ENCODE peak calls at places on chromosomes 11 and 22, in six cellular contexts. One of them, this sample, is unnamed.

GRCh38 chr22:19412934-19413333 is 18.6 kb downstream of the HIRA start:
- DNase-seq in midbrain: no peak
- DNase-seq in stimulated activated CD8-positive, alpha-beta memory T cell treated with anti-CD3 and anti-CD28 coated beads, Interleukin-2, amount 100 ng/mL, for 48 hours: no peak
- DNase-seq in left ventricle myocardium inferior: no peak
- DNase-seq in activated naive CD4-positive, alpha-beta T cell treated with Interleukin-2 at 50 U/mL for 16 hours: no peak
- DNase-seq in NCI-H2081: no peak
- DNase-seq in this sample: no peak

GRCh38 chr11:65887026-65887722 is 1.1 kb downstream of the FIBP start:
- DNase-seq in midbrain: no peak
- DNase-seq in stimulated activated CD8-positive, alpha-beta memory T cell treated with anti-CD3 and anti-CD28 coated beads, Interleukin-2, amount 100 ng/mL, for 48 hours: no peak
- DNase-seq in left ventricle myocardium inferior: no peak
- DNase-seq in activated naive CD4-positive, alpha-beta T cell treated with Interleukin-2 at 50 U/mL for 16 hours: no peak
- DNase-seq in NCI-H2081: no peak
- DNase-seq in this sample: no peak

GRCh38 chr11:2928605-2929510 is at the start of gene PHLDA2:
- DNase-seq in midbrain: no peak
- DNase-seq in stimulated activated CD8-positive, alpha-beta memory T cell treated with anti-CD3 and anti-CD28 coated beads, Interleukin-2, amount 100 ng/mL, for 48 hours: peak
- DNase-seq in left ventricle myocardium inferior: peak
- DNase-seq in activated naive CD4-positive, alpha-beta T cell treated with Interleukin-2 at 50 U/mL for 16 hours: peak
- DNase-seq in NCI-H2081: no peak
- DNase-seq in this sample: peak

GRCh38 chr11:107999759-108000455 is 8.8 kb upstream of the CUL5 start:
- DNase-seq in midbrain: no peak
- DNase-seq in stimulated activated CD8-positive, alpha-beta memory T cell treated with anti-CD3 and anti-CD28 coated beads, Interleukin-2, amount 100 ng/mL, for 48 hours: peak
- DNase-seq in left ventricle myocardium inferior: no peak
- DNase-seq in activated naive CD4-positive, alpha-beta T cell treated with Interleukin-2 at 50 U/mL for 16 hours: peak
- DNase-seq in NCI-H2081: peak
- DNase-seq in this sample: no peak

GRCh38 chr22:45422237-45422983 is 8.9 kb downstream of the RIBC2 start:
- DNase-seq in midbrain: no peak
- DNase-seq in stimulated activated CD8-positive, alpha-beta memory T cell treated with anti-CD3 and anti-CD28 coated beads, Interleukin-2, amount 100 ng/mL, for 48 hours: no peak
- DNase-seq in left ventricle myocardium inferior: no peak
- DNase-seq in activated naive CD4-positive, alpha-beta T cell treated with Interleukin-2 at 50 U/mL for 16 hours: no peak
- DNase-seq in NCI-H2081: no peak
- DNase-seq in this sample: no peak

GRCh38 chr22:44214187-44214586 is 33.5 kb downstream of the PARVG start:
- DNase-seq in midbrain: no peak
- DNase-seq in stimulated activated CD8-positive, alpha-beta memory T cell treated with anti-CD3 and anti-CD28 coated beads, Interleukin-2, amount 100 ng/mL, for 48 hours: no peak
- DNase-seq in left ventricle myocardium inferior: no peak
- DNase-seq in activated naive CD4-positive, alpha-beta T cell treated with Interleukin-2 at 50 U/mL for 16 hours: no peak
- DNase-seq in NCI-H2081: no peak
- DNase-seq in this sample: no peak

GRCh38 chr11:19071255-19071654 is 10.7 kb upstream of the MRGPRX2 start:
- DNase-seq in midbrain: peak
- DNase-seq in stimulated activated CD8-positive, alpha-beta memory T cell treated with anti-CD3 and anti-CD28 coated beads, Interleukin-2, amount 100 ng/mL, for 48 hours: peak
- DNase-seq in left ventricle myocardium inferior: peak
- DNase-seq in activated naive CD4-positive, alpha-beta T cell treated with Interleukin-2 at 50 U/mL for 16 hours: peak
- DNase-seq in NCI-H2081: peak
- DNase-seq in this sample: peak

GRCh38 chr22:42368379-42369249 is 63.6 kb downstream of the NFAM1 start:
- DNase-seq in midbrain: no peak
- DNase-seq in stimulated activated CD8-positive, alpha-beta memory T cell treated with anti-CD3 and anti-CD28 coated beads, Interleukin-2, amount 100 ng/mL, for 48 hours: no peak
- DNase-seq in left ventricle myocardium inferior: peak
- DNase-seq in activated naive CD4-positive, alpha-beta T cell treated with Interleukin-2 at 50 U/mL for 16 hours: peak
- DNase-seq in NCI-H2081: no peak
- DNase-seq in this sample: no peak

GRCh38 chr11:66971483-66971882 is 3.6 kb upstream of the C11orf86 start:
- DNase-seq in midbrain: no peak
- DNase-seq in stimulated activated CD8-positive, alpha-beta memory T cell treated with anti-CD3 and anti-CD28 coated beads, Interleukin-2, amount 100 ng/mL, for 48 hours: no peak
- DNase-seq in left ventricle myocardium inferior: no peak
- DNase-seq in activated naive CD4-positive, alpha-beta T cell treated with Interleukin-2 at 50 U/mL for 16 hours: no peak
- DNase-seq in NCI-H2081: no peak
- DNase-seq in this sample: no peak

GRCh38 chr11:112453601-112454577 is 193.2 kb upstream of the PLET1 start:
- DNase-seq in midbrain: no peak
- DNase-seq in stimulated activated CD8-positive, alpha-beta memory T cell treated with anti-CD3 and anti-CD28 coated beads, Interleukin-2, amount 100 ng/mL, for 48 hours: peak
- DNase-seq in left ventricle myocardium inferior: no peak
- DNase-seq in activated naive CD4-positive, alpha-beta T cell treated with Interleukin-2 at 50 U/mL for 16 hours: peak
- DNase-seq in NCI-H2081: no peak
- DNase-seq in this sample: peak

GRCh38 chr11:74543991-74544390 is 48.4 kb upstream of the POLD3 start:
- DNase-seq in midbrain: no peak
- DNase-seq in stimulated activated CD8-positive, alpha-beta memory T cell treated with anti-CD3 and anti-CD28 coated beads, Interleukin-2, amount 100 ng/mL, for 48 hours: no peak
- DNase-seq in left ventricle myocardium inferior: no peak
- DNase-seq in activated naive CD4-positive, alpha-beta T cell treated with Interleukin-2 at 50 U/mL for 16 hours: no peak
- DNase-seq in NCI-H2081: no peak
- DNase-seq in this sample: no peak

GRCh38 chr22:31139866-31140716 is at the start of gene PLA2G3:
- DNase-seq in midbrain: no peak
- DNase-seq in stimulated activated CD8-positive, alpha-beta memory T cell treated with anti-CD3 and anti-CD28 coated beads, Interleukin-2, amount 100 ng/mL, for 48 hours: no peak
- DNase-seq in left ventricle myocardium inferior: no peak
- DNase-seq in activated naive CD4-positive, alpha-beta T cell treated with Interleukin-2 at 50 U/mL for 16 hours: no peak
- DNase-seq in NCI-H2081: peak
- DNase-seq in this sample: no peak

GRCh38 chr11:2573240-2574042 is 126.4 kb downstream of the KCNQ1OT1 start:
- DNase-seq in midbrain: no peak
- DNase-seq in stimulated activated CD8-positive, alpha-beta memory T cell treated with anti-CD3 and anti-CD28 coated beads, Interleukin-2, amount 100 ng/mL, for 48 hours: no peak
- DNase-seq in left ventricle myocardium inferior: no peak
- DNase-seq in activated naive CD4-positive, alpha-beta T cell treated with Interleukin-2 at 50 U/mL for 16 hours: no peak
- DNase-seq in NCI-H2081: no peak
- DNase-seq in this sample: no peak

GRCh38 chr11:77636738-77637344 is 753 bp downstream of the CLNS1A start:
- DNase-seq in midbrain: no peak
- DNase-seq in stimulated activated CD8-positive, alpha-beta memory T cell treated with anti-CD3 and anti-CD28 coated beads, Interleukin-2, amount 100 ng/mL, for 48 hours: no peak
- DNase-seq in left ventricle myocardium inferior: no peak
- DNase-seq in activated naive CD4-positive, alpha-beta T cell treated with Interleukin-2 at 50 U/mL for 16 hours: no peak
- DNase-seq in NCI-H2081: no peak
- DNase-seq in this sample: no peak

GRCh38 chr11:73350908-73351636 is 25.1 kb upstream of the RELT start:
- DNase-seq in midbrain: peak
- DNase-seq in stimulated activated CD8-positive, alpha-beta memory T cell treated with anti-CD3 and anti-CD28 coated beads, Interleukin-2, amount 100 ng/mL, for 48 hours: peak
- DNase-seq in left ventricle myocardium inferior: peak
- DNase-seq in activated naive CD4-positive, alpha-beta T cell treated with Interleukin-2 at 50 U/mL for 16 hours: peak
- DNase-seq in NCI-H2081: peak
- DNase-seq in this sample: peak

GRCh38 chr11:83645561-83645960 is 359.4 kb upstream of the CCDC90B start:
- DNase-seq in midbrain: no peak
- DNase-seq in stimulated activated CD8-positive, alpha-beta memory T cell treated with anti-CD3 and anti-CD28 coated beads, Interleukin-2, amount 100 ng/mL, for 48 hours: no peak
- DNase-seq in left ventricle myocardium inferior: no peak
- DNase-seq in activated naive CD4-positive, alpha-beta T cell treated with Interleukin-2 at 50 U/mL for 16 hours: no peak
- DNase-seq in NCI-H2081: no peak
- DNase-seq in this sample: no peak

GRCh38 chr11:108497317-108498045 is 703 bp downstream of the POGLUT3 start:
- DNase-seq in midbrain: peak
- DNase-seq in stimulated activated CD8-positive, alpha-beta memory T cell treated with anti-CD3 and anti-CD28 coated beads, Interleukin-2, amount 100 ng/mL, for 48 hours: peak
- DNase-seq in left ventricle myocardium inferior: peak
- DNase-seq in activated naive CD4-positive, alpha-beta T cell treated with Interleukin-2 at 50 U/mL for 16 hours: peak
- DNase-seq in NCI-H2081: peak
- DNase-seq in this sample: peak

GRCh38 chr22:42376721-42377177 is 55.5 kb downstream of the NFAM1 start:
- DNase-seq in midbrain: no peak
- DNase-seq in stimulated activated CD8-positive, alpha-beta memory T cell treated with anti-CD3 and anti-CD28 coated beads, Interleukin-2, amount 100 ng/mL, for 48 hours: no peak
- DNase-seq in left ventricle myocardium inferior: peak
- DNase-seq in activated naive CD4-positive, alpha-beta T cell treated with Interleukin-2 at 50 U/mL for 16 hours: no peak
- DNase-seq in NCI-H2081: no peak
- DNase-seq in this sample: peak

GRCh38 chr22:31585161-31585859 is 76.7 kb downstream of the PISD start:
- DNase-seq in midbrain: no peak
- DNase-seq in stimulated activated CD8-positive, alpha-beta memory T cell treated with anti-CD3 and anti-CD28 coated beads, Interleukin-2, amount 100 ng/mL, for 48 hours: no peak
- DNase-seq in left ventricle myocardium inferior: no peak
- DNase-seq in activated naive CD4-positive, alpha-beta T cell treated with Interleukin-2 at 50 U/mL for 16 hours: peak
- DNase-seq in NCI-H2081: no peak
- DNase-seq in this sample: no peak

GRCh38 chr11:44746894-44747293 is 20.1 kb downstream of the TSPAN18 start:
- DNase-seq in midbrain: peak
- DNase-seq in stimulated activated CD8-positive, alpha-beta memory T cell treated with anti-CD3 and anti-CD28 coated beads, Interleukin-2, amount 100 ng/mL, for 48 hours: no peak
- DNase-seq in left ventricle myocardium inferior: peak
- DNase-seq in activated naive CD4-positive, alpha-beta T cell treated with Interleukin-2 at 50 U/mL for 16 hours: no peak
- DNase-seq in NCI-H2081: no peak
- DNase-seq in this sample: peak

GRCh38 chr22:48954781-48955311 is 872.8 kb downstream of the BRD1 start:
- DNase-seq in midbrain: no peak
- DNase-seq in stimulated activated CD8-positive, alpha-beta memory T cell treated with anti-CD3 and anti-CD28 coated beads, Interleukin-2, amount 100 ng/mL, for 48 hours: no peak
- DNase-seq in left ventricle myocardium inferior: no peak
- DNase-seq in activated naive CD4-positive, alpha-beta T cell treated with Interleukin-2 at 50 U/mL for 16 hours: no peak
- DNase-seq in NCI-H2081: no peak
- DNase-seq in this sample: no peak

GRCh38 chr11:72326151-72326842 is 82.3 kb upstream of the PHOX2A start:
- DNase-seq in midbrain: no peak
- DNase-seq in stimulated activated CD8-positive, alpha-beta memory T cell treated with anti-CD3 and anti-CD28 coated beads, Interleukin-2, amount 100 ng/mL, for 48 hours: peak
- DNase-seq in left ventricle myocardium inferior: no peak
- DNase-seq in activated naive CD4-positive, alpha-beta T cell treated with Interleukin-2 at 50 U/mL for 16 hours: peak
- DNase-seq in NCI-H2081: no peak
- DNase-seq in this sample: no peak

GRCh38 chr11:13012037-13012693 is 3.0 kb downstream of the RASSF10 start:
- DNase-seq in midbrain: no peak
- DNase-seq in stimulated activated CD8-positive, alpha-beta memory T cell treated with anti-CD3 and anti-CD28 coated beads, Interleukin-2, amount 100 ng/mL, for 48 hours: no peak
- DNase-seq in left ventricle myocardium inferior: no peak
- DNase-seq in activated naive CD4-positive, alpha-beta T cell treated with Interleukin-2 at 50 U/mL for 16 hours: no peak
- DNase-seq in NCI-H2081: no peak
- DNase-seq in this sample: peak

GRCh38 chr11:119933584-119933983 is 204.3 kb downstream of the TRIM29 start:
- DNase-seq in midbrain: no peak
- DNase-seq in stimulated activated CD8-positive, alpha-beta memory T cell treated with anti-CD3 and anti-CD28 coated beads, Interleukin-2, amount 100 ng/mL, for 48 hours: no peak
- DNase-seq in left ventricle myocardium inferior: no peak
- DNase-seq in activated naive CD4-positive, alpha-beta T cell treated with Interleukin-2 at 50 U/mL for 16 hours: no peak
- DNase-seq in NCI-H2081: no peak
- DNase-seq in this sample: no peak

GRCh38 chr11:40679276-40679675 is 780.2 kb downstream of the LRRC4C start:
- DNase-seq in midbrain: no peak
- DNase-seq in stimulated activated CD8-positive, alpha-beta memory T cell treated with anti-CD3 and anti-CD28 coated beads, Interleukin-2, amount 100 ng/mL, for 48 hours: no peak
- DNase-seq in left ventricle myocardium inferior: no peak
- DNase-seq in activated naive CD4-positive, alpha-beta T cell treated with Interleukin-2 at 50 U/mL for 16 hours: no peak
- DNase-seq in NCI-H2081: no peak
- DNase-seq in this sample: no peak

GRCh38 chr22:30326704-30327362 is at the start of gene TBC1D10A:
- DNase-seq in midbrain: peak
- DNase-seq in stimulated activated CD8-positive, alpha-beta memory T cell treated with anti-CD3 and anti-CD28 coated beads, Interleukin-2, amount 100 ng/mL, for 48 hours: peak
- DNase-seq in left ventricle myocardium inferior: peak
- DNase-seq in activated naive CD4-positive, alpha-beta T cell treated with Interleukin-2 at 50 U/mL for 16 hours: peak
- DNase-seq in NCI-H2081: peak
- DNase-seq in this sample: peak

This sample was measured in left cardiac atrium.